ENCODE peak calls at places on chromosomes 6 and 20, in four cellular contexts. H is neuronal stem cell, U is trophoblast cell, Y is H9. Q is an unnamed sample.

GRCh38 chr6:145844933-145845531 is 30.4 kb upstream of the FBXO30 start:
- DNase-seq in Y (no peak), U (no peak), H (no peak), Q (no peak)

GRCh38 chr6:145749632-145750031 is 14.3 kb upstream of the EPM2A start:
- DNase-seq in Y (no peak), H (no peak), U (peak; percentile 62), Q (peak; percentile 85)

GRCh38 chr6:142927904-142928303 is 17.1 kb downstream of the HIVEP2 start:
- DNase-seq in H (no peak), U (no peak), Y (no peak), Q (peak; percentile 12)

GRCh38 chr6:44304282-44305199 is 8.6 kb downstream of the AARS2 start:
- DNase-seq in Y (peak; percentile 77), H (no peak), U (peak; percentile 50), Q (peak; percentile 35)

GRCh38 chr6:152068622-152069261 is 261.3 kb downstream of the ESR1 start:
- DNase-seq in H (no peak), U (no peak), Y (no peak), Q (no peak)

GRCh38 chr6:164021589-164022290 is 607.2 kb downstream of the QKI start:
- DNase-seq in Y (no peak), H (no peak), U (no peak), Q (no peak)

GRCh38 chr20:64209148-64209547 is 44.9 kb downstream of the MYT1 start:
- DNase-seq in U (no peak), H (no peak), Y (no peak), Q (no peak)

GRCh38 chr6:28710466-28711191 is 184.9 kb downstream of the GPX5 start:
- DNase-seq in H (no peak), Y (peak; percentile 76), U (peak; percentile 5), Q (peak; percentile 58)

GRCh38 chr6:97995158-97995557 is 712.1 kb upstream of the MMS22L start:
- DNase-seq in Y (no peak), U (no peak), H (no peak), Q (no peak)

GRCh38 chr6:106134906-106135634 is 48.9 kb downstream of the PRDM1 start:
- DNase-seq in Y (no peak), U (peak; percentile 95), H (no peak), Q (no peak)

GRCh38 chr20:10777713-10778112 is 103.9 kb upstream of the JAG1 start:
- DNase-seq in H (no peak), Y (no peak), U (no peak), Q (no peak)

GRCh38 chr6:144265061-144265357 is 20.1 kb upstream of the UTRN start:
- DNase-seq in U (peak; percentile 79), H (no peak), Y (no peak), Q (peak; percentile 35)

GRCh38 chr6:142756215-142756630 is 188.8 kb downstream of the HIVEP2 start:
- DNase-seq in Y (peak; percentile 43), U (peak; percentile 96), H (no peak), Q (peak; percentile 60)

GRCh38 chr6:158149641-158150040 is 18.4 kb downstream of the SERAC1 start:
- DNase-seq in H (no peak), Y (no peak), U (peak; percentile 19), Q (peak; percentile 91)

GRCh38 chr6:44234101-44235090 is 11.0 kb downstream of the SLC29A1 start:
- DNase-seq in U (peak; percentile 57), H (no peak), Y (peak; percentile 88), Q (peak; percentile 73)

GRCh38 chr6:95519228-95520037 is 57.9 kb upstream of the MANEA start:
- DNase-seq in U (peak; percentile 53), H (no peak), Y (peak; percentile 41), Q (no peak)

GRCh38 chr6:1404066-1404712 is 14.8 kb downstream of the FOXF2 start:
- DNase-seq in Y (no peak), U (no peak), H (no peak), Q (peak; percentile 76)

GRCh38 chr20:38134427-38135281 is 30.4 kb downstream of the TGM2 start:
- DNase-seq in Y (no peak), U (peak; percentile 78), H (no peak), Q (peak; percentile 64)

GRCh38 chr6:71107935-71108420 is 151.1 kb upstream of the B3GAT2 start:
- DNase-seq in Y (no peak), H (no peak), U (peak; percentile 63), Q (peak; percentile 71)

GRCh38 chr6:150767585-150768164 is 97.8 kb upstream of the MTHFD1L start:
- DNase-seq in U (no peak), Y (no peak), H (peak; percentile 40), Q (no peak)

GRCh38 chr20:39897058-39897457 is 792.0 kb downstream of the MAFB start:
- DNase-seq in H (no peak), Y (no peak), U (no peak), Q (peak; percentile 97)

GRCh38 chr6:38973178-38974057 is 75.2 kb upstream of the GLP1R start:
- DNase-seq in Y (no peak), U (peak; percentile 58), H (no peak), Q (peak; percentile 79)

GRCh38 chr6:78598966-78599365 is 268.4 kb upstream of the IRAK1BP1 start:
- DNase-seq in U (peak; percentile 63), Y (no peak), H (no peak), Q (peak; percentile 97)

GRCh38 chr6:98904096-98904495 is 43.6 kb downstream of the FBXL4 start:
- DNase-seq in H (no peak), Y (no peak), U (no peak), Q (peak; percentile 15)

GRCh38 chr20:36645998-36646397 is at the start of gene SLA2:
- DNase-seq in U (no peak), Y (no peak), H (no peak), Q (no peak)

GRCh38 chr6:170212956-170213636 is 77.8 kb downstream of the DLL1 start:
- DNase-seq in U (no peak), Y (no peak), H (no peak), Q (no peak)

GRCh38 chr6:116286773-116287358 is 7.1 kb upstream of the TSPYL1 start:
- DNase-seq in H (no peak), U (no peak), Y (no peak), Q (peak; percentile 25)

GRCh38 chr20:2742934-2743559 is 50.5 kb downstream of the EBF4 start:
- DNase-seq in U (peak; percentile 71), Y (peak; percentile 88), H (peak; percentile 64), Q (peak; percentile 59)

GRCh38 chr6:34237316-34237721 is 646 bp downstream of the HMGA1 start:
- DNase-seq in H (no peak), Y (no peak), U (peak; percentile 27), Q (no peak)

GRCh38 chr6:2492686-2493523 is 247.5 kb upstream of the GMDS start:
- DNase-seq in Y (no peak), H (no peak), U (peak; percentile 34), Q (no peak)

GRCh38 chr20:8082999-8083398 is 49.1 kb upstream of the PLCB1 start:
- DNase-seq in U (no peak), Y (no peak), H (no peak), Q (peak; percentile 64)

GRCh38 chr6:168133186-168133585 is 54.2 kb upstream of the FRMD1 start:
- DNase-seq in U (no peak), Y (peak; percentile 46), H (no peak), Q (peak; percentile 53)

GRCh38 chr6:166786704-166787293 is 159.7 kb upstream of the RPS6KA2 start:
- DNase-seq in H (peak; percentile 31), U (peak; percentile 91), Y (no peak), Q (peak; percentile 65)

GRCh38 chr6:99119109-99120031 is 171.6 kb upstream of the FBXL4 start:
- DNase-seq in U (peak; percentile 71), Y (peak; percentile 32), H (peak; percentile 62), Q (peak; percentile 39)

GRCh38 chr6:3838992-3839867 is 9.9 kb upstream of the FAM50B start:
- DNase-seq in U (peak; percentile 11), Y (no peak), H (no peak), Q (peak; percentile 57)

GRCh38 chr6:97958143-97958542 is 675.1 kb upstream of the MMS22L start:
- DNase-seq in H (peak; percentile 1), Y (peak; percentile 84), U (peak; percentile 73), Q (no peak)

GRCh38 chr6:142916881-142917280 is 28.1 kb downstream of the HIVEP2 start:
- DNase-seq in Y (no peak), U (no peak), H (no peak), Q (no peak)

GRCh38 chr6:156807028-156807427 is 29.9 kb downstream of the ARID1B start:
- DNase-seq in H (no peak), Y (no peak), U (peak; percentile 31), Q (no peak)

GRCh38 chr20:23358923-23359572 is 2.9 kb upstream of the GZF1 start:
- DNase-seq in Y (no peak), U (no peak), H (no peak), Q (no peak)
- H4K91ac ChIP-seq in Y (no peak overlapping the region), U (no peak overlapping the region), H (no peak overlapping the region), Q (no peak overlapping the region)

GRCh38 chr20:9705722-9706476 is 133.0 kb downstream of the PAK5 start:
- DNase-seq in U (no peak), Y (no peak), H (no peak), Q (no peak)
- H4K91ac ChIP-seq in U (no peak overlapping the region), Y (no peak overlapping the region), H (no peak overlapping the region), Q (no peak overlapping the region)

GRCh38 chr6:149483849-149484635 is 772 bp downstream of the ZC3H12D start:
- DNase-seq in U (no peak), Y (no peak), H (no peak), Q (no peak)

GRCh38 chr6:149483302-149483701 is 1.5 kb downstream of the ZC3H12D start:
- DNase-seq in H (no peak), Y (no peak), U (no peak), Q (no peak)

GRCh38 chr6:149487316-149487715 is 2.5 kb upstream of the ZC3H12D start:
- DNase-seq in H (no peak), U (no peak), Y (no peak), Q (no peak)

GRCh38 chr6:149482542-149483261 is 2.1 kb downstream of the ZC3H12D start:
- DNase-seq in Y (no peak), H (no peak), U (no peak), Q (no peak)

DNA sequence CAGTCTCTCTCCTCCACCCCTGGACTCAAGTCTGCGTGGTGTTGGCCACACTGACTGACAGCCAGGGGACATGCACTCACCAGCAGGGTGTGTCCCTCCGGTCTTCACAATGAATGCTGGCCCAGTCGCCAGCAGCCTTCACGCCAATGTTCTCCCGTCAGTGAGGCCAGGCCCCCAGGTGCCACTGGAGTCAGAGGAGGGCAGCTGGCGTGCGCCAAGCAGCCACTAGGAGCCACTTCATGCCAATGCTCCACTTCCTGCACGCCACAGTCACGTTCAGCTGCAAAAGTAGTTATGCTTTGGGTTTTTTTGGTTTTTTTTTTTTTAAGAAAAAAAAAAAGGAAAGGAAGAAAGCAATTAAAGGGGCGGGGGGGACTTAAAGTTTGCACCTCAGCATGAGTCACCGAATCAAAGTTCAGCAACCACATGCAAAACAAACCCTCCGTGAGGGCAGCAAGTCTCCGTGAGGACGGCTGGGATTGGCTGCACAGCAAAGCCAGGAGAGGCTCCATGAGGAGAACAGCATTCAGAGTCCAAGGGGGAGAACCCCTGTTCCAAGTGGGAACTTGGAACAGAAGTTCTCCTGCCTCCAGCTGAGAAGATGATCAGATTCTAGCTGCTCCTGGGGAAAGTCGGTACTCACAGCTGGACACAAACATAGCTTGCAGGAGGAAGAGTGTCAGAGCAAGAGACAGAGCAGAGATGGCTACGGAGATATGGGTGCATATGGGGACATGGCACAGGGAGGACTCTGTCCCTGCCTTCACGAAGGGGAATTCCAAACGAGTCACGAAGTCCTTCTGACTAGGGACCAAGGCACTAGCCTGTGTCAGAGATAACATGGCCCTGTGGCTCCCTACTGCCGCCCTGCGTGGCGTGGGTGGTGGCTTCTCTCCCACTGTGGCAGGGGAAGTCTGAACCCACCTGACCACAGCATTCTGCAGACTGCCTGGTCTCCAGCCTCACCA is at the start of gene ZC3H12D:
- DNase-seq in Y (peak; percentile 59), H (no peak), U (peak; percentile 67), Q (peak; percentile 33)
- H4K91ac ChIP-seq in Y (no peak within 1 kb of the TSS), H (no peak within 1 kb of the TSS), U (no peak within 1 kb of the TSS), Q (no peak within 1 kb of the TSS)

GRCh38 chr6:74973621-74974020 is 232.2 kb downstream of the COL12A1 start:
- DNase-seq in U (no peak), H (no peak), Y (no peak), Q (no peak)
- H4K91ac ChIP-seq in U (no peak overlapping the region), H (no peak overlapping the region), Y (no peak overlapping the region), Q (no peak overlapping the region)

Q was measured in IMR-90.